ENCODE peak calls at places on chromosomes 16 and 17, in five cellular contexts. B, U, Z, M and R are unnamed samples.

GRCh38 chr17:21711182-21711581 is 18.9 kb downstream of the KCNJ18 start:
- DNase-seq in B (no peak), U (no peak), Z (no peak), M (no peak), R (no peak)

GRCh38 chr17:70169707-70170597 is 620 bp downstream of the KCNJ2 start:
- DNase-seq in B (peak), U (no peak), Z (no peak), M (peak), R (no peak)

GRCh38 chr17:29659155-29659554 is 36.4 kb upstream of the CORO6 start:
- DNase-seq in B (no peak), U (no peak), Z (no peak), M (no peak), R (no peak)

GRCh38 chr17:17150450-17150804 is 55.7 kb downstream of the PLD6 start:
- DNase-seq in B (no peak), U (no peak), Z (no peak), M (no peak), R (peak)

GRCh38 chr16:4021070-4021779 is 95.0 kb downstream of the ADCY9 start:
- DNase-seq in B (no peak), U (no peak), Z (peak), M (peak), R (no peak)

GRCh38 chr17:45948881-45949624 is 50.0 kb upstream of the STH start:
- DNase-seq in B (peak), U (peak), Z (peak), M (peak), R (peak)

GRCh38 chr17:32551186-32551955 is 64.6 kb downstream of the CDK5R1 start:
- DNase-seq in B (no peak), U (peak), Z (no peak), M (peak), R (peak)

GRCh38 chr17:10756604-10757003 is 26.8 kb upstream of the TMEM220 start:
- DNase-seq in B (no peak), U (no peak), Z (no peak), M (no peak), R (no peak)

GRCh38 chr17:40472733-40473452 is 28.5 kb downstream of the TNS4 start:
- DNase-seq in B (no peak), U (no peak), Z (no peak), M (peak), R (no peak)

GRCh38 chr16:27317320-27317719 is 3.5 kb downstream of the IL4R start:
- DNase-seq in B (no peak), U (no peak), Z (peak), M (no peak), R (no peak)

GRCh38 chr17:50363217-50364060 is 9.5 kb downstream of the MRPL27 start:
- DNase-seq in B (no peak), U (no peak), Z (no peak), M (peak), R (no peak)

GRCh38 chr16:21638573-21638975 is 13.8 kb downstream of the IGSF6 start:
- DNase-seq in B (no peak), U (no peak), Z (no peak), M (peak), R (no peak)

GRCh38 chr16:30472328-30472942 is at the start of gene ITGAL:
- DNase-seq in B (no peak), U (peak), Z (no peak), M (no peak), R (peak)

GRCh38 chr16:30458561-30459394 is 13.1 kb upstream of the SEPHS2 start:
- DNase-seq in B (no peak), U (peak), Z (no peak), M (no peak), R (peak)

GRCh38 chr16:25063865-25064264 is 47.7 kb upstream of the LCMT1 start:
- DNase-seq in B (no peak), U (no peak), Z (no peak), M (peak), R (no peak)

GRCh38 chr16:69579783-69580182 is 14.0 kb downstream of the NFAT5 start:
- DNase-seq in B (no peak), U (no peak), Z (no peak), M (no peak), R (no peak)

GRCh38 chr16:76583995-76584394 is 306.8 kb downstream of the CNTNAP4 start:
- DNase-seq in B (no peak), U (no peak), Z (no peak), M (no peak), R (peak)

GRCh38 chr17:46194393-46195216 is 1.4 kb upstream of the KANSL1 start:
- DNase-seq in B (peak), U (peak), Z (no peak), M (peak), R (peak)

GRCh38 chr16:67184453-67185002 is 765 bp upstream of the MATCAP1 start:
- DNase-seq in B (no peak), U (no peak), Z (no peak), M (no peak), R (no peak)

GRCh38 chr16:67183627-67184452 is at the start of gene MATCAP1:
- DNase-seq in B (peak), U (peak), Z (peak), M (peak), R (peak)

GRCh38 chr16:67182288-67182687 is 1.5 kb downstream of the MATCAP1 start:
- DNase-seq in B (no peak), U (no peak), Z (no peak), M (no peak), R (no peak)

GRCh38 chr16:67181346-67181745 is 2.4 kb downstream of the MATCAP1 start:
- DNase-seq in B (no peak), U (no peak), Z (no peak), M (peak), R (no peak)

GRCh38 chr16:67183284-67183626 is 508 bp downstream of the MATCAP1 start:
- DNase-seq in B (no peak), U (no peak), Z (no peak), M (no peak), R (no peak)
- H3K4me3 ChIP-seq in B (peak), U (peak), Z (peak), M (peak), R (peak)

DNA sequence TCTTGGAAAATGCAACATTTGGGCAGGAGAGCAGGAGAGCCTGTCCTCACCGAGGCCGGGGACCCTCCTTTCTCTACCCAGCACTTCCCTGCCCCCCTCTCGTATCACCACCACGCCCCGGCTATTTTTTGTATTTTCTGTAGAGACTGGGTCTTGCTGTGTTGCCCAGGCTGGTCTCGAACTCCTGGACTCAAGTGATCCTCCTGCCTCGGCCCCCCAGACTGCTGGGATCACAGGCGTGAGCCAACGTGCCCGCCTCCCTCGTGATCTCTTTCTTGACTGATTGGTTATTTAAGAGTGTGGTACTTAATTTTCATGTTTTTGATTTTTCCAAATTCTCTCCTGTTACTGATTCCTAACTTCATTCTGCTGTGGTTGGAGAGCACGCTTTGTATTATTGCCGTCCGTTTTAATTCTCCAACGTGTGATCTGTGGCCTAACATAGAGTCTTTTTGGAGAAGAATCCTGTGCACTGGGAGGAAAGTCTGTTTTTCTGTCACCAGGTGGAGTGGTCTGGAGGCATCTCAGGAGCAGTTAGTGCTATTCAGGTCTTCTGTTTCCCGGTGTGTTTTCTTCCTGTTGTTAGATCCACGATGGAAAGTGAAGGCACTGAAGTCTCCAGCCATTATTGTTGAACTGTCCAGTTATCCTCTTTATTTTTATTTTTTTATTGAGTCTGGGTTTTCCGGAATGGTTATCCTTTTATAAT is 40.4 kb downstream of the ZNF778 start:
- DNase-seq in B (no peak), U (no peak), Z (no peak), M (no peak), R (no peak)
- TF ChIP-seq CTCF in B (no peak), U (no peak), Z (no peak), M (no peak), R (no peak)

GRCh38 chr17:76529224-76529642 is 8.3 kb downstream of the CYGB start:
- DNase-seq in B (no peak), U (peak), Z (peak), M (peak), R (no peak)

GRCh38 chr17:76527430-76528111 is 9.9 kb downstream of the CYGB start:
- DNase-seq in B (no peak), U (peak), Z (no peak), M (peak), R (peak)

GRCh38 chr17:76528156-76528527 is 9.4 kb downstream of the CYGB start:
- DNase-seq in B (no peak), U (peak), Z (no peak), M (no peak), R (peak)

GRCh38 chr17:76529643-76530488 is 7.6 kb downstream of the CYGB start:
- DNase-seq in B (no peak), U (no peak), Z (no peak), M (peak), R (no peak)

GRCh38 chr17:76528528-76529223 is 8.8 kb downstream of the CYGB start:
- DNase-seq in B (no peak), U (peak), Z (no peak), M (peak), R (peak)
- H3K4me3 ChIP-seq in B (no peak), U (peak), Z (peak), M (peak), R (peak)

GRCh38 chr17:62653002-62653830 is 25.7 kb downstream of the MRC2 start:
- DNase-seq in B (peak), U (peak), Z (no peak), M (peak), R (peak)
- TF ChIP-seq CTCF in B (no peak), U (no peak), Z (no peak), M (peak), R (no peak)